ENCODE peak calls at places on chromosomes 13 and 19, in five cellular contexts. A is thoracic aorta; F is right atrium auricular region; P is cardiac muscle cell; H is CD4-positive, alpha-beta T cell. D is an unnamed sample.

GRCh38 chr13:101150998-101151397 is 265.3 kb downstream of the NALCN start:
- DNase-seq in A (no peak), F (no peak), P (peak; percentile 3), H (no peak), D (no peak)

GRCh38 chr19:41588497-41589209 is 12.7 kb downstream of the CEACAM21 start:
- DNase-seq in A (no peak), F (no peak), P (peak; percentile 48), H (no peak), D (peak; percentile 36)

GRCh38 chr19:55347442-55348009 is 7.0 kb downstream of the COX6B2 start:
- DNase-seq in A (no peak), F (no peak), P (no peak), H (no peak), D (no peak)

GRCh38 chr13:36862002-36862706 is 43.1 kb downstream of the RFXAP start:
- DNase-seq in A (no peak), F (no peak), P (peak; percentile 30), H (no peak), D (no peak)

GRCh38 chr13:99527346-99527745 is 26.1 kb downstream of the TM9SF2 start:
- DNase-seq in A (no peak), F (no peak), P (no peak), H (no peak), D (no peak)

GRCh38 chr19:28864024-28864503 is 348.9 kb downstream of the UQCRFS1 start:
- DNase-seq in A (no peak), F (no peak), P (no peak), H (no peak), D (no peak)

GRCh38 chr13:114012141-114012540 is 38.3 kb upstream of the C13orf46 start:
- DNase-seq in A (no peak), F (no peak), P (no peak), H (no peak), D (no peak)

GRCh38 chr13:66313408-66313807 is 916.7 kb downstream of the PCDH9 start:
- DNase-seq in A (no peak), F (no peak), P (peak; percentile 74), H (no peak), D (no peak)

GRCh38 chr13:27037171-27037570 is 134.4 kb downstream of the USP12 start:
- DNase-seq in A (no peak), F (no peak), P (no peak), H (no peak), D (no peak)

DNA sequence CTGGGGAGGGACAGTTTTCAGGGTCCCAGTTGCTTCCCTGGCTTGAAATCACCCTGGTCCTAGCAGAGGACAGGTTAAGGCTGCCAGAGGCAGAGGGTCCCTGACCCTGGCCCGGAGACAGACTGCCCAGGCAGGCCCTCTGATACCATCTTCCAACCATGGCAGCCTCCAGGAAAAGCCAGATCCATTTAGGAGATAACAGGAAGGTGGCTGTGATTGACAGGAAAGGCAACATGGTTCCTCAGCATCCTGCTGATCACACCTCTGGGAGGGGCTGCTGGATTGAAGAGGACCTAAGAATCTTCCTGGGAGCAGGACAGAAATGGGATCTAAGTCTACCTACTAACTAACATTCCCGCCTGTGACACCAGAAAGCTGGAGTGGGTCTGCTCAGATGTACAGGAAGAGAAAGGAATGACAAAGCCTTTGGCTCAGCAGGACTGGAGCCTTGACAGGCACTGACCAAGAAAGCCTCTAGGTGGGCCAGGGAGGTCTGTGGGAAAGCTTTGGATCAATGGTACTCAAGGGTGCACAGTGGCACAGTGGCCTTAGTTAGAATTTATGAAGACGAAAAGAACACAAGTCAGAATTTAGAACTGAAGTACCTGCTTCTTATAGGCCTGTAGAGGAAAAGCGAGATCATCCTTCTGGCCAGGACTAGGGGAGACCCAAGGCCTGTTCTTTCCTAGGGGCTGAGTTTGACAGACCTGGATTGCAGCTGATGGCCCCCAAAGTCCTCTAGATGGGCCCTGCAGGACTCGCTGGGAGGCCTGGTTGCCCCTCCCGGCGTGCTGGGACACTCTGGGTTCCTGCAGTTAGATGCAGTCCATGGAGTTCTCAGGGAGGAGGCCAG is 2.3 kb upstream of the PRKACA start:
- DNase-seq in A (no peak), F (no peak), P (no peak), H (no peak), D (no peak)
- TF ChIP-seq CTCF in A (no peak), F (no peak), P (no peak), H (no peak), D (no peak)

GRCh38 chr13:110108348-110109139 is 198.4 kb downstream of the COL4A1 start:
- DNase-seq in A (peak; percentile 53), F (peak; percentile 86), P (peak; percentile 94), H (no peak), D (no peak)
- TF ChIP-seq CTCF in A (peak; percentile 70), F (peak; percentile 82), P (peak; percentile 91), H (no peak), D (no peak)

GRCh38 chr19:17946965-17947784 is 14.4 kb downstream of the CCDC124 start:
- DNase-seq in A (no peak), F (no peak), P (no peak), H (no peak), D (peak; percentile 83)
- TF ChIP-seq CTCF in A (no peak), F (peak; percentile 8), P (no peak), H (no peak), D (no peak)

GRCh38 chr19:13826652-13827235 is 31.5 kb downstream of the ZSWIM4 start:
- DNase-seq in A (no peak), F (no peak), P (no peak), H (no peak), D (no peak)

GRCh38 chr19:13824703-13825102 is 29.5 kb downstream of the ZSWIM4 start:
- DNase-seq in A (no peak), F (no peak), P (no peak), H (no peak), D (no peak)

GRCh38 chr19:13823901-13824300 is 28.7 kb downstream of the ZSWIM4 start:
- DNase-seq in A (no peak), F (no peak), P (no peak), H (no peak), D (no peak)

GRCh38 chr19:13827656-13828055 is 32.4 kb downstream of the ZSWIM4 start:
- DNase-seq in A (no peak), F (no peak), P (no peak), H (no peak), D (no peak)

DNA sequence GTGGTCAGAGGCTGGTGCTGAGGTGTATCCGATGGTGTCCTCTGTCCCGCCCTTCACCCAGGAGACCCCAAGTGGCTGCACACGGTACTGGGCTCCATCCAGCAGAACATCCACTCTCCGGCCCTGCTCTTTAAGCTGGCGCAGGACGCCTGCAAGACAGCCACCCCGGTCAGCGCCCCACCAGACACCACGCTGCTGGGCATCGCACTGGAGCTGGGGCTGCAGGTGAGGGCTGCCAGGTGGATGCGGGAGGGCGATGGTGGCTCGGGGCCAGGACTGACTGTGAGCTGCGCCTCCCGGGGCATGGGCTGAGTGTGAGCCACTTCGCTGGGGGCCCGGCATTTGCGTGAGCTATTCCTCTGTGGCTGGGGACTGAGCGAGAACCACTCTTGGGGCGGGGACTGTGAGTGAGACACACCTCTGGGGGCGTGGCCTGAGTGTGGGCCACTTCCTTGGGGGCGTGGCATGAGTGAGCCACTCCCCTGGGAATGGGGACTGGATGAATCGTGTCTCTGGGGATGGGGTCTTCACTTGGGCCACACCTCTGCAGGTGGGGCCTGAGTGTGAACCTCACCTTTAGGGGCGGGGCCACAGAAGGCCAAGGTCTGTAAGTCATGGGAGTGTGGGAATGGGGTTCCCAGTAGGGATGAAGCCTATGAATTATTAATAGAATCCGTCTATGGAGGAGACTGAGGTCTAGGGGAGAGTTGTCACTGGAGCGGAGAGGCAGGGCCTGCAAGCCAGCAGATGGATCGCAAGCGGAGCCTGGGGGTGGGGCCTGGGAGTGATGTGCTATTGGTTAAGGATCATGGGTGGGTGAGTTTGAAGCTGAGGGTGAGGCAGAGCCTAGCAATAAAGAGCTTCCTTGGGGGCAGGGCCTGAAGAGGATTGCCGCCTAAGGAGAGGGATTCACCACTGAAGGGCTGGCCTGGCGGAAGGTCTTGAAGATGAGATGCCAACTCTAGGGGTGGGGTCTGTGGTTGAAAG is 30.5 kb downstream of the ZSWIM4 start:
- DNase-seq in A (no peak), F (no peak), P (no peak), H (no peak), D (no peak)
- TF ChIP-seq CTCF in A (no peak), F (no peak), P (no peak), H (no peak), D (no peak)

GRCh38 chr13:48876289-48876688 is 99.4 kb upstream of the FNDC3A start:
- DNase-seq in A (no peak), F (no peak), P (no peak), H (no peak), D (no peak)

GRCh38 chr13:48874165-48874564 is 101.5 kb upstream of the FNDC3A start:
- DNase-seq in A (no peak), F (no peak), P (no peak), H (no peak), D (no peak)

GRCh38 chr13:48873081-48873480 is 102.6 kb upstream of the FNDC3A start:
- DNase-seq in A (no peak), F (no peak), P (no peak), H (no peak), D (no peak)

GRCh38 chr13:48875071-48875470 is 100.6 kb upstream of the FNDC3A start:
- DNase-seq in A (no peak), F (no peak), P (no peak), H (no peak), D (no peak)

DNA sequence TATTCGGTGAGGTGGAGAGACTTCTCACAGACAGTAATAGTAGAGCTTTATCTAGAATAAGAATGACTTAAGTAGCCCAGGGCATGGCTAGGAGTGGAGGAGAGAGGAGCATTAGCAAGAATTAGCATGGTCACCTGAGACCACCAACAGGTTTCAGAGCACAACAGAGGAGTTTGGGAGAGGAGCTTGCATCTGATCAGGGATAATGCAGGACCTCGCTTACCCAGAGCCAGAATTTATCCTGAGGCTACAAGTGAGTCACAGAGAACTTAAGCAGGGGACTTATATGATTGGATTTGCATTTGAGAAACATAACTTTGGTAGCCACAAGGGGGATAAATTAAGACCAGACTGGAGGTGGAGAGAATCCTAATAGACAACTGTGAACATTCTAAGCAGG is 102.1 kb upstream of the FNDC3A start:
- DNase-seq in A (no peak), F (no peak), P (peak; percentile 18), H (no peak), D (no peak)
- TF ChIP-seq CTCF in A (no peak), F (no peak), P (no peak), H (no peak), D (no peak)

DNA sequence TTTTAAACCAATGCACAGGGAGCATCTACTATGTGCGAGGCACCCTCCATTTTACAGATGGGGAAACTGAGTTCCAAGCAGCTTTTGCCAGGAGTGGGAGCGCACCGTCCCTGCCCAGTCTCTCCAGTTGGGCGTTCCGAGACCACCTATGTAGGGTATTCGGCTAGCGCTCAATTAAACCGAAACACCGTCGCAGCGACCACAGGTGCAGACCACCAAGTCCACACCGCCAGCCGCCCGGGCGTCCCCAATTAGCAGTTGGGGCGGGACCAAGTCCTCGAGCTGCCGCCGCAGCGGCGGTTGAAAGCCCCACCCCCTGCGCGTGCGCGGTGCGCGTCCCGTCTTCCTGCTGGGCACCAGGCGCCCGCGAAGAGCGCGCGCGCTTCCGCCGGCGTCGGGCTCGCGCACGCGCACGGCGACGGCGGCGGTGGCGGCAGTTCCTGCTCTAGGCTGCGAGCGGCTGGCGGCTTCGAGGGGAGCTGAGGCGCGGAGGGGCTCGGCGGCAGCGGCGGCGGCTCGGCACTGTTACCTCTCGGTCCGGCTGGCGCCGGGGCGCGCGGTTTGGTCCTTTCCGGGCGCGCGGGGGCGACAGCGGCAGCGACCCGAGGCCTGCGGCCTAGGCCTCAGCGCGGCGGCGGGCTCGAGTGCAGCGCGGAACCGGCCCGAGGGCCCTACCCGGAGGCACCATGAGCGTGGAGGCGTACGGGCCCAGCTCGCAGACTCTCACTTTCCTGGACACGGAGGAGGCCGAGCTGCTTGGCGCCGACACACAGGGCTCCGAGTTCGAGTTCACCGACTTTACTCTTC is at the start of gene UPF1:
- DNase-seq in A (peak; percentile 47), F (peak; percentile 87), P (peak; percentile 94), H (peak; percentile 91), D (peak; percentile 97)
- TF ChIP-seq CTCF in A (no peak), F (no peak), P (no peak), H (no peak), D (no peak)

D was measured in GM20000.